ENCODE peak calls at places on chromosomes 2 and 18, in six cellular contexts. One of them, this sample, is unnamed. For H3K4me1, the result is how much of the 10 kb centered on the place peaks cover.

GRCh38 chr2:229708335-229708734 is 6.0 kb downstream of the DNER start:
- DNase-seq in A549: no peak
- DNase-seq in cardiac muscle cell: peak
- DNase-seq in esophagus squamous epithelium: no peak
- DNase-seq in pancreas: no peak
- DNase-seq in PC-3: no peak
- DNase-seq in this sample: no peak

GRCh38 chr18:61334951-61335736 is 1.9 kb downstream of the CDH20 start:
- DNase-seq in PC-3: no peak
- DNase-seq in A549: no peak
- DNase-seq in cardiac muscle cell: no peak
- DNase-seq in pancreas: no peak
- DNase-seq in esophagus squamous epithelium: no peak
- DNase-seq in this sample: no peak

GRCh38 chr2:182426082-182426914 is 538 bp downstream of the PDE1A start:
- DNase-seq in cardiac muscle cell: peak
- DNase-seq in pancreas: no peak
- DNase-seq in A549: no peak
- DNase-seq in PC-3: no peak
- DNase-seq in esophagus squamous epithelium: no peak
- DNase-seq in this sample: peak

GRCh38 chr18:46497129-46497528 is 159.9 kb downstream of the LOXHD1 start:
- DNase-seq in cardiac muscle cell: peak
- DNase-seq in esophagus squamous epithelium: no peak
- DNase-seq in A549: no peak
- DNase-seq in PC-3: peak
- DNase-seq in pancreas: no peak
- DNase-seq in this sample: peak

GRCh38 chr2:176508984-176509383 is 239.7 kb downstream of the MTX2 start:
- DNase-seq in pancreas: no peak
- DNase-seq in A549: no peak
- DNase-seq in PC-3: no peak
- DNase-seq in esophagus squamous epithelium: no peak
- DNase-seq in cardiac muscle cell: no peak
- DNase-seq in this sample: no peak

GRCh38 chr2:197915548-197916265 is 111.3 kb downstream of the PLCL1 start:
- DNase-seq in cardiac muscle cell: peak
- DNase-seq in PC-3: no peak
- DNase-seq in esophagus squamous epithelium: no peak
- DNase-seq in A549: no peak
- DNase-seq in pancreas: no peak
- DNase-seq in this sample: no peak

GRCh38 chr2:240472078-240472790 is 36.8 kb downstream of the GPC1 start:
- DNase-seq in cardiac muscle cell: no peak
- DNase-seq in pancreas: no peak
- DNase-seq in esophagus squamous epithelium: no peak
- DNase-seq in A549: no peak
- DNase-seq in PC-3: no peak
- DNase-seq in this sample: no peak

GRCh38 chr18:42921261-42921737 is 194.2 kb downstream of the RIT2 start:
- DNase-seq in PC-3: no peak
- DNase-seq in esophagus squamous epithelium: no peak
- DNase-seq in cardiac muscle cell: no peak
- DNase-seq in A549: no peak
- DNase-seq in pancreas: no peak
- DNase-seq in this sample: no peak

GRCh38 chr2:30655660-30656059 is 151.6 kb downstream of the CAPN13 start:
- DNase-seq in A549: no peak
- DNase-seq in PC-3: no peak
- DNase-seq in cardiac muscle cell: no peak
- DNase-seq in esophagus squamous epithelium: no peak
- DNase-seq in pancreas: no peak
- DNase-seq in this sample: no peak

GRCh38 chr2:128557841-128558241 is 239.2 kb upstream of the HS6ST1 start:
- DNase-seq in pancreas: no peak
- DNase-seq in esophagus squamous epithelium: no peak
- DNase-seq in A549: no peak
- DNase-seq in cardiac muscle cell: no peak
- DNase-seq in PC-3: no peak
- DNase-seq in this sample: no peak

GRCh38 chr2:10408649-10409579 is 39.2 kb downstream of the ODC1 start:
- DNase-seq in esophagus squamous epithelium: peak
- DNase-seq in pancreas: peak
- DNase-seq in PC-3: peak
- DNase-seq in cardiac muscle cell: peak
- DNase-seq in A549: peak
- DNase-seq in this sample: peak

GRCh38 chr2:32900246-32901000 is 46.3 kb upstream of the LTBP1 start:
- DNase-seq in A549: no peak
- DNase-seq in cardiac muscle cell: peak
- DNase-seq in PC-3: no peak
- DNase-seq in pancreas: no peak
- DNase-seq in esophagus squamous epithelium: no peak
- DNase-seq in this sample: no peak

GRCh38 chr2:53600835-53601234 is 166.8 kb upstream of the CHAC2 start:
- DNase-seq in esophagus squamous epithelium: no peak
- DNase-seq in A549: no peak
- DNase-seq in pancreas: no peak
- DNase-seq in cardiac muscle cell: no peak
- DNase-seq in PC-3: no peak
- DNase-seq in this sample: no peak

GRCh38 chr18:7576685-7577084 is 9.6 kb downstream of the PTPRM start:
- DNase-seq in A549: no peak
- DNase-seq in cardiac muscle cell: no peak
- DNase-seq in esophagus squamous epithelium: no peak
- DNase-seq in PC-3: peak
- DNase-seq in pancreas: no peak
- DNase-seq in this sample: no peak

GRCh38 chr2:203484266-203485112 is 50.6 kb downstream of the RAPH1 start:
- DNase-seq in pancreas: no peak
- DNase-seq in esophagus squamous epithelium: no peak
- DNase-seq in PC-3: peak
- DNase-seq in cardiac muscle cell: peak
- DNase-seq in A549: no peak
- DNase-seq in this sample: no peak

GRCh38 chr2:70123051-70123828 is 36.0 kb downstream of the PCBP1 start:
- DNase-seq in cardiac muscle cell: peak
- DNase-seq in pancreas: peak
- DNase-seq in esophagus squamous epithelium: no peak
- DNase-seq in PC-3: peak
- DNase-seq in A549: no peak
- DNase-seq in this sample: peak

GRCh38 chr2:143452817-143453462 is 323.7 kb downstream of the ARHGAP15 start:
- DNase-seq in esophagus squamous epithelium: no peak
- DNase-seq in A549: no peak
- DNase-seq in PC-3: no peak
- DNase-seq in pancreas: no peak
- DNase-seq in cardiac muscle cell: no peak
- DNase-seq in this sample: peak

GRCh38 chr2:29228947-29229346 is 113.7 kb downstream of the CLIP4 start:
- DNase-seq in cardiac muscle cell: no peak
- DNase-seq in A549: no peak
- DNase-seq in pancreas: peak
- DNase-seq in esophagus squamous epithelium: no peak
- DNase-seq in PC-3: no peak
- DNase-seq in this sample: no peak

GRCh38 chr2:64273524-64274398 is 129.5 kb upstream of the PELI1 start:
- DNase-seq in PC-3: peak
- DNase-seq in esophagus squamous epithelium: no peak
- DNase-seq in A549: no peak
- DNase-seq in cardiac muscle cell: no peak
- DNase-seq in pancreas: no peak
- DNase-seq in this sample: peak

GRCh38 chr2:219541611-219542180 is 1.9 kb downstream of the CHPF start:
- DNase-seq in pancreas: peak
- DNase-seq in A549: peak
- DNase-seq in cardiac muscle cell: peak
- DNase-seq in PC-3: peak
- DNase-seq in esophagus squamous epithelium: no peak
- DNase-seq in this sample: peak

GRCh38 chr2:236657215-236657614 is 87.6 kb downstream of the ACKR3 start:
- DNase-seq in pancreas: no peak
- DNase-seq in A549: no peak
- DNase-seq in PC-3: no peak
- DNase-seq in esophagus squamous epithelium: no peak
- DNase-seq in cardiac muscle cell: no peak
- DNase-seq in this sample: no peak

GRCh38 chr2:890214-890613 is 60.4 kb upstream of the SNTG2 start:
- DNase-seq in pancreas: no peak
- DNase-seq in cardiac muscle cell: no peak
- DNase-seq in esophagus squamous epithelium: no peak
- DNase-seq in A549: no peak
- DNase-seq in PC-3: no peak
- DNase-seq in this sample: no peak

GRCh38 chr2:12727641-12728040 is 10.9 kb downstream of the TRIB2 start:
- DNase-seq in esophagus squamous epithelium: no peak
- DNase-seq in PC-3: no peak
- DNase-seq in pancreas: no peak
- DNase-seq in A549: no peak
- DNase-seq in cardiac muscle cell: no peak
- DNase-seq in this sample: no peak

GRCh38 chr2:147884796-147885195 is 40.0 kb downstream of the ACVR2A start:
- DNase-seq in esophagus squamous epithelium: no peak
- DNase-seq in A549: no peak
- DNase-seq in PC-3: no peak
- DNase-seq in cardiac muscle cell: no peak
- DNase-seq in pancreas: no peak
- DNase-seq in this sample: no peak

GRCh38 chr18:46559946-46560670 is 96.9 kb downstream of the LOXHD1 start:
- DNase-seq in A549: no peak
- DNase-seq in cardiac muscle cell: no peak
- DNase-seq in pancreas: no peak
- DNase-seq in esophagus squamous epithelium: no peak
- DNase-seq in PC-3: no peak
- DNase-seq in this sample: no peak

GRCh38 chr2:101622633-101623521 is 74.6 kb upstream of the MAP4K4 start:
- DNase-seq in PC-3: no peak
- DNase-seq in pancreas: no peak
- DNase-seq in cardiac muscle cell: no peak
- DNase-seq in esophagus squamous epithelium: no peak
- DNase-seq in A549: no peak
- DNase-seq in this sample: no peak

GRCh38 chr2:221229097-221229496 is 343.0 kb downstream of the EPHA4 start:
- DNase-seq in A549: no peak
- DNase-seq in cardiac muscle cell: no peak
- DNase-seq in pancreas: no peak
- DNase-seq in PC-3: no peak
- DNase-seq in esophagus squamous epithelium: no peak
- DNase-seq in this sample: no peak

GRCh38 chr2:152464853-152465470 is 130.0 kb downstream of the FMNL2 start:
- DNase-seq in A549: no peak
- DNase-seq in cardiac muscle cell: no peak
- DNase-seq in PC-3: no peak
- DNase-seq in esophagus squamous epithelium: no peak
- DNase-seq in pancreas: no peak
- DNase-seq in this sample: no peak
- H3K4me1 ChIP-seq in A549: half or more
- H3K4me1 ChIP-seq in cardiac muscle cell: under half
- H3K4me1 ChIP-seq in PC-3: under half
- H3K4me1 ChIP-seq in esophagus squamous epithelium: under half
- H3K4me1 ChIP-seq in pancreas: under half
- H3K4me1 ChIP-seq in this sample: under half

GRCh38 chr18:10006261-10006903 is 92.6 kb downstream of the VAPA start:
- DNase-seq in cardiac muscle cell: peak
- DNase-seq in A549: no peak
- DNase-seq in esophagus squamous epithelium: no peak
- DNase-seq in PC-3: peak
- DNase-seq in pancreas: no peak
- DNase-seq in this sample: no peak
- TF ChIP-seq CTCF in cardiac muscle cell: peak
- TF ChIP-seq CTCF in A549: no peak
- TF ChIP-seq CTCF in esophagus squamous epithelium: no peak
- TF ChIP-seq CTCF in PC-3: peak
- TF ChIP-seq CTCF in pancreas: no peak
- TF ChIP-seq CTCF in this sample: no peak

DNA sequence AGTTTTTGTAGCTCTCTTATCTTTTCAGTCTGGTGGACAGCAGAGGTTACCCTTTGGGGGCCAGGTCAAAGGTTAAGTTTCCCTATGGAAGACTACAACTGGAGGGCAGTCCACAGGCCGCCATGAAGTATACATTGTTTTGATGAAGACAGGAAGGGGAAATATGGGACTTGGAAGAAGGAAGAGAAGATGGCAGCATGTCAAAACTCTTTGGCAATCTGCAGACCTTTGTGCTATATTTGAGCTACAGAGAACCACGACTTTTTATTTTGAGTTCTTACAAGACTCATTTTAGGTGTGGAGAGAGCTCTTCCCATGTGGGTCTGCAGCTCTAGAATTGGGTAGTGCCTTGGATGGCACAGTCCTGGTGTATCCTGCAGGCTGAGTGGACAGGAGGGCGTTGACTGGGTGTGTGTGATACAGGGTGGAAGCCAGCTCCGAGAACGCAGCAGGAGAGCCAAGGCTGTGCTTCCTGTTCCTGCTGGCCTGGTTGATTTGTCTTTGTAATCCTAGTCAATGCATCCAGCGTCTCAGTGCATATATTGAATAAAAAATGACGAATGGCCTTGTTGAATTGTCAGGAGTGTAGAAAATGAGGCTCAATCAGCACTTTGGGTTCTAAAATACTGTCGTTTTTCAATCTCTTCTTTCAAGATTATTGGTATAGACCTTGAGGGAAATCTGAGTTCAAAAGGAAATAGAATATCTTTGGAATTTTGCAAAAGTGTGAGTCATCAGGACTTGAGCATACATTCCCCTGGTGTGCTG is 11.5 kb downstream of the ITGA6 start:
- DNase-seq in PC-3: peak
- DNase-seq in A549: peak
- DNase-seq in pancreas: no peak
- DNase-seq in cardiac muscle cell: no peak
- DNase-seq in esophagus squamous epithelium: no peak
- DNase-seq in this sample: peak
- H3K4me1 ChIP-seq in PC-3: half or more
- H3K4me1 ChIP-seq in A549: half or more
- H3K4me1 ChIP-seq in pancreas: under half
- H3K4me1 ChIP-seq in cardiac muscle cell: under half
- H3K4me1 ChIP-seq in esophagus squamous epithelium: under half
- H3K4me1 ChIP-seq in this sample: half or more

DNA sequence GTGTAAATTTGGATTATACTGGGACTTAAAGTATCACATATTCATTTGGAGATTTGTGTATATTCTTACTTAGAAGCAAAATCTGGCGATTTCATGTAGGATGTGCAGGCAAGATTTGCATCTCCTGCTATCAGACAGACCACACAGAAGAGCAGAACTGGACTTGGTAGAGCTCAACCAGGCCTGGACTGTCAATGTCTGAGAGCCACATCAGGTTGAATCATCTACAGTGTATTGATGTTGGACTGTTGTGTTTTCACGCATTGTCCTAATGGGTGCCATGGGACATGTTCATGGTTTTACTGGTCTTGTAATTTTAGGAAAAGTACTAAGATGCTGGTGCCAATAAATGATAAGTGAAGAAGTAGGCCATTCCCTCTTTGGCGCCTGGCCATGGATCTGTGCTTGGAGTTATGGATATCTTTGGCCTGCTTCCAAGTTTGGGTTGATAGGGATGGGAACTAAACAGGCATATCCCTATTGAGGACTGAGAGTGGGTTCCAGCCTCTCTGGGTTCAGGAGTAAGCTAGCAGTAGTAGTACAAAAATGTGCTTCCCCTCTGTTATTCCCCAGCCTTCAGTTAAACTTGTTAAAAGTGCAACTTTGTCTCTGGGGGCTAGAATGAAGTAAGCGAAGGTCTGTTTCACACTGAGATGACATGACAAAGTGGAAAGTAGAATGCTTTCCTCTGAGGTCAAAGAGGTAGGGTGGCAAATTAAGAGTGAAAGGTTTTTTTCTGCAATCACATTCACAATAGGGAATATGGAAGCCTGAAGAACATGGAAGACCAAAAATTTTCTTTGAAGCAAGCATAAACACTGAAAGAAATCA is 49.2 kb upstream of the NEMP2 start:
- DNase-seq in pancreas: no peak
- DNase-seq in A549: no peak
- DNase-seq in cardiac muscle cell: no peak
- DNase-seq in PC-3: no peak
- DNase-seq in esophagus squamous epithelium: no peak
- DNase-seq in this sample: peak
- TF ChIP-seq CTCF in pancreas: no peak
- TF ChIP-seq CTCF in A549: no peak
- TF ChIP-seq CTCF in cardiac muscle cell: no peak
- TF ChIP-seq CTCF in PC-3: no peak
- TF ChIP-seq CTCF in esophagus squamous epithelium: no peak
- TF ChIP-seq CTCF in this sample: no peak

This sample was measured in mucosa of descending colon.